ENCODE peak calls at places on chromosomes 1 and 21, in four cellular contexts. C, M, O and E are unnamed samples.

GRCh38 chr21:31370893-31371652 is 27.0 kb upstream of the TIAM1 start:
- DNase-seq in M (no peak), O (no peak), C (no peak), E (no peak)

GRCh38 chr21:30714946-30715345 is 3.6 kb downstream of the KRTAP21-3 start:
- DNase-seq in C (no peak), M (no peak), O (no peak), E (no peak)

GRCh38 chr1:19036701-19037605 is 80.5 kb upstream of the IFFO2 start:
- DNase-seq in O (no peak), C (no peak), M (no peak), E (no peak)

GRCh38 chr1:243312962-243313634 is 57.3 kb downstream of the SDCCAG8 start:
- DNase-seq in M (no peak), C (no peak), O (no peak), E (no peak)

GRCh38 chr1:7476861-7477534 is 294.1 kb upstream of the VAMP3 start:
- DNase-seq in M (no peak), C (no peak), O (no peak), E (no peak)

GRCh38 chr1:20228314-20228713 is 42.0 kb upstream of the PLA2G2C start:
- DNase-seq in O (no peak), C (no peak), M (no peak), E (no peak)

GRCh38 chr1:44328767-44329416 is 26.2 kb downstream of the ERI3 start:
- DNase-seq in M (no peak), C (no peak), O (no peak), E (no peak)

GRCh38 chr21:44867999-44868700 is 5.3 kb downstream of the PTTG1IP start:
- DNase-seq in C (no peak), M (no peak), O (no peak), E (no peak)

GRCh38 chr1:110196917-110197782 is 13.0 kb upstream of the KCNC4 start:
- DNase-seq in M (no peak), O (peak; percentile 63), C (peak; percentile 62), E (peak; percentile 62)

GRCh38 chr1:226388131-226388530 is 19.8 kb downstream of the PARP1 start:
- DNase-seq in C (no peak), O (no peak), M (no peak), E (no peak)

GRCh38 chr21:21764281-21764680 is 766.1 kb downstream of the NCAM2 start:
- DNase-seq in C (no peak), M (no peak), O (no peak), E (no peak)

GRCh38 chr1:101290119-101290921 is 53.5 kb downstream of the S1PR1 start:
- DNase-seq in O (no peak), C (no peak), M (no peak), E (no peak)

GRCh38 chr1:21966247-21967000 is 10.4 kb upstream of the CELA3B start:
- DNase-seq in O (no peak), M (no peak), C (peak; percentile 77), E (no peak)

GRCh38 chr1:82486969-82487368 is 686.2 kb downstream of the ADGRL2 start:
- DNase-seq in M (no peak), C (no peak), O (no peak), E (no peak)

GRCh38 chr1:154808909-154809262 is 61.2 kb downstream of the KCNN3 start:
- DNase-seq in O (no peak), C (no peak), M (no peak), E (no peak)

GRCh38 chr21:37751268-37751975 is 164.8 kb downstream of the KCNJ6 start:
- DNase-seq in O (no peak), M (no peak), C (no peak), E (no peak)

GRCh38 chr1:84877592-84877991 is 15.4 kb downstream of the LPAR3 start:
- DNase-seq in C (peak; percentile 25), O (no peak), M (no peak), E (no peak)

GRCh38 chr1:169060906-169061683 is 45.4 kb upstream of the ATP1B1 start:
- DNase-seq in C (peak; percentile 2), O (no peak), M (peak; percentile 72), E (no peak)

GRCh38 chr1:78237364-78237916 is 191.7 kb downstream of the GIPC2 start:
- DNase-seq in O (no peak), C (no peak), M (peak; percentile 66), E (no peak)

GRCh38 chr1:62722796-62723195 is 34.6 kb upstream of the DOCK7 start:
- DNase-seq in O (no peak), C (no peak), M (no peak), E (no peak)

GRCh38 chr1:161068306-161069200 is 1.1 kb downstream of the ARHGAP30 start:
- DNase-seq in C (no peak), M (peak; percentile 84), O (no peak), E (no peak)
- TF ChIP-seq CTCF in C (no peak), M (no peak), O (no peak), E (no peak)

DNA sequence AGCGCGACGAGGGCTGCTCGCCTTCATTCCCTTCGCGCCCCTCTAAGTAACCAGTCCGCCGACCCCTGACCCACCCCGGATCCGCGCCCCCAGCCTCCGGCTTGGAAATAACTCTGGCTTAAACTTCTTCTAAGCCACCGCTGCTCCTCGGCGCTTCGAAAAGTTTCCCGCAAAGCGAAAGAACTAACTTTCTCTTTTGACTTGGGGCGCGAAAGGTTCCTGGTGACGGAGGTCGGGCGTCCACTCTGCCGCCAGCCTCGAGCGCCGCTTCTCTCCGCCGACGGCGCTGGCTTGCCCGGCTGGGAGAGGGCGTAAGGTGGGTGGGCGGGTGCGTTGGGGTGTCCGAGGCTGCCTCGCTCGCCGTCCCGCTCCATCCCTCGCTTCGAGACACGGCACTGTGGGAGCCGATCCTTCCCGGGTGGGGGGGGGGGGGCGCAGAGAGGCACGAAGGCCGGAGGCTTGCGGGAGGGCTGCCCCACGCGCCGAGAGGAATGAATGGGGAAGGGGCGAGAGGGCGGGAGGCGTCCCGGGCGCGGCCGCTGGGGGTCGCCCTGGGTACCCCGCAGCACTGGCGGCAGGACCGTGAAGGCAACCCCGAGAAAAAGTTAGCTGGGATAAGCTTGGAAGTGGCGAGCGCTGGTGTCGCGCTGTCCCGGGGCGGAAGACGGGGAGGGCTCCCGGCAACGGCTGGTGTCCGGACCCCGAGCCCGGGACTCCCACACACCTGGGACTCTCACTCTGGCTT is 567 bp downstream of the ATF3 start:
- DNase-seq in M (peak; percentile 57), C (peak; percentile 25), O (peak; percentile 85), E (peak; percentile 83)
- TF ChIP-seq CTCF in M (peak; percentile 42), C (peak; percentile 77), O (peak; percentile 82), E (peak; percentile 81)

GRCh38 chr1:83593073-83593472 is 405.9 kb downstream of the TTLL7 start:
- DNase-seq in M (no peak), C (no peak), O (no peak), E (no peak)
- TF ChIP-seq CTCF in M (no peak), C (no peak), O (no peak), E (no peak)

GRCh38 chr1:25729774-25730173 is 70.2 kb upstream of the SELENON start:
- DNase-seq in O (no peak), C (no peak), M (peak; percentile 16), E (no peak)
- TF ChIP-seq CTCF in O (no peak), C (no peak), M (no peak), E (no peak)

GRCh38 chr1:173887627-173888026 is 19.4 kb downstream of the ZBTB37 start:
- DNase-seq in M (no peak), O (no peak), C (no peak), E (no peak)
- TF ChIP-seq CTCF in M (no peak), O (no peak), C (no peak), E (no peak)

DNA sequence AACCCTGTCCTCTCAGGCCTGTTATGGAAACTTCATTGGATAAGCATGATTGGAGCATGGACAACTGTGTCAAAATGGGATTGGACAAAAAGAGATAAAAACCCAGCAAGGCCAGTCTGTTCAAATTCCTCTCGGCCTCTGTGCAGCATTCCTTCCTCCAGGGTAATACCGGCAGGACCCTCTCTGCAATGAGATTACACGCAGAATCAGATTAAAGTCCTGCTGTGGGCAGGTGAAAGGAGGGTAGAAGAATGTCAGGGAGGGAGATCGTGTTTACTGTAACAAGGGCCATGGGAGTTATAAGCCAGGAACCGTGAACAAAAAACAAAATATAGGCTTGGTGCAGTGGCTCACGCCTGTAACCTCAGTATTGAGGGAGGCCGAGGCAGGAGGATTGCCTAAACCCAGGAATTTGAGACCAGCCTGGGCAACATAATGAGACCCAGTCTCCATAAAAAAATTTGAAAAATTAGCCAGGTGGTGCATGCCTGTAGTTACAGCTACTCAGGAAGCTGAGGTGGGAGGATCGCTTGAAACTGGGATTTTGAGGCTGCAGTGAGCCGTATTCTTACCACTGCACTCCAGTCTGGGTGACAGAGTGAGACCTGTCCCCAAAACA is 5.6 kb upstream of the EFHD2 start:
- DNase-seq in O (no peak), M (no peak), C (no peak), E (no peak)
- TF ChIP-seq CTCF in O (no peak), M (no peak), C (no peak), E (no peak)

GRCh38 chr1:202210969-202211368 is 17.4 kb downstream of the LGR6 start:
- DNase-seq in M (no peak), O (no peak), C (no peak), E (no peak)

GRCh38 chr1:202215472-202216130 is 22.0 kb downstream of the LGR6 start:
- DNase-seq in M (no peak), O (no peak), C (no peak), E (no peak)

GRCh38 chr1:202212787-202213186 is 19.2 kb downstream of the LGR6 start:
- DNase-seq in C (no peak), M (no peak), O (no peak), E (no peak)

GRCh38 chr1:202214089-202214843 is 20.7 kb downstream of the LGR6 start:
- DNase-seq in O (peak; percentile 74), M (no peak), C (no peak), E (no peak)

DNA sequence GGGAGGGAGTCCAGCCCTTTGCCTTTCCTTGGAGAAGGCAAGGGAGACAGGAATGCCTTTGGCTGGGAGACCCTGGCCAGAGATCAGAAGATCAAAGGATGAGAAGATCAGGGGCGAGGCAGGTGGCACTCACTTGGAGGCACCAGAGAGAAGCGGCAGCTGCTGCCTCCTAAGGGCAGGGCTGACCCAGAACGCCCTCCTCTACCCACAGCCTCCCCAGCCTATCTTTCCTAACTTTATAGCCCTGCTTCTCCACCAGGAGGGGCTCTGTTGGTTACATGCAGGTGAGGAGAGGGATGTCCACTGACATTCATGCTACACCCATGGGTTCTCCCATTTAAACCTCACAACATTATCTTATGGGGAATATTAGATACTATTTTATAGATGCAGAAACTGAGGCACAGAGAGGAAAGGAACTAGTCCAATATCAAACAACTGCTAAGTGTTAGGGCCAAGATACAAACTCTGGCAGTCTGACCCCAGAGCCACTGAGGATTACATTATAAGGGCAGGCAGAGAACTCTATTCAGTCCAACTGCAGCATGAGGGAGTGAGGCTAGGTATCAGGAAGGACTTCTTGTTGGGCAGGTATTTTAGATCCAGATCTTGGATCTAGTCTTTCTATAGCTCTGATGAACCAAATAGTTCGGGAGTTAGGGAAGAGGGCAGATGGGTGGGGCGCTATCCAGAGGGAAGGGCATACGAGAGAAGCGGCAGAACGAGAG is 19.9 kb downstream of the LGR6 start:
- DNase-seq in M (no peak), C (no peak), O (peak; percentile 60), E (no peak)
- TF ChIP-seq CTCF in M (no peak), C (peak; percentile 48), O (peak; percentile 72), E (no peak)